ENCODE peak calls at places on chromosome 12, in ten cellular contexts. K is tibial artery; R is H1; B is GM23248; H is Panc1; U is mesendoderm; M is caudate nucleus; N is CD4-positive, CD25-positive, alpha-beta regulatory T cell; P is pancreas; Z is astrocyte. J is an unnamed sample.

GRCh38 chr12:125310461-125310860 is 245.2 kb downstream of the AACS start:
- DNase-seq in P (no peak), N (no peak), K (no peak), B (no peak), H (no peak), R (no peak), Z (no peak), M (no peak), U (no peak), J (no peak)

GRCh38 chr12:31603546-31604009 is 12.6 kb upstream of the DENND5B start:
- DNase-seq in H (no peak), R (no peak), U (no peak), K (no peak), P (no peak), M (no peak), Z (no peak), N (no peak), B (no peak), J (no peak)

GRCh38 chr12:63222582-63222981 is 71.6 kb upstream of the AVPR1A start:
- DNase-seq in K (no peak), N (no peak), P (no peak), M (no peak), Z (no peak), U (no peak), R (no peak), B (no peak), H (no peak), J (no peak)

GRCh38 chr12:113333877-113334785 is 778 bp downstream of the SLC8B1 start:
- DNase-seq in K (no peak), N (peak), Z (no peak), H (no peak), R (no peak), U (no peak), P (no peak), B (peak), M (no peak), J (no peak)

GRCh38 chr12:19222566-19222965 is 93.0 kb downstream of the PLEKHA5 start:
- DNase-seq in U (no peak), B (peak), R (no peak), H (no peak), M (no peak), Z (no peak), P (no peak), N (no peak), K (no peak), J (no peak)

GRCh38 chr12:13289644-13290285 is 93.2 kb downstream of the EMP1 start:
- DNase-seq in P (no peak), U (no peak), H (no peak), K (no peak), R (no peak), B (peak), N (no peak), M (no peak), Z (peak), J (no peak)

GRCh38 chr12:9066755-9067433 is 48.8 kb downstream of the A2M start:
- DNase-seq in P (no peak), N (no peak), R (no peak), K (no peak), U (no peak), B (peak), H (no peak), Z (no peak), M (no peak), J (no peak)

GRCh38 chr12:41656454-41656853 is 468.3 kb downstream of the PDZRN4 start:
- DNase-seq in B (no peak), P (no peak), K (no peak), R (no peak), Z (no peak), N (no peak), U (no peak), M (no peak), H (no peak), J (no peak)

GRCh38 chr12:16323010-16323409 is 24.4 kb upstream of the MGST1 start:
- DNase-seq in Z (peak), N (no peak), M (no peak), P (no peak), H (no peak), U (no peak), R (no peak), B (peak), K (no peak), J (no peak)

GRCh38 chr12:59118356-59118755 is 198.1 kb upstream of the LRIG3 start:
- DNase-seq in M (no peak), R (no peak), P (no peak), H (no peak), U (no peak), K (no peak), Z (no peak), B (no peak), N (no peak), J (no peak)

GRCh38 chr12:25694072-25694471 is 141.0 kb upstream of the LMNTD1 start:
- DNase-seq in P (no peak), B (peak), M (no peak), H (no peak), U (no peak), Z (peak), K (no peak), N (no peak), R (no peak), J (no peak)

GRCh38 chr12:128069359-128069997 is 197.5 kb upstream of the TMEM132C start:
- DNase-seq in B (peak), M (no peak), Z (peak), K (no peak), H (peak), P (no peak), N (peak), U (peak), R (no peak), J (peak)

GRCh38 chr12:54560374-54560858 is 11.0 kb downstream of the PDE1B start:
- DNase-seq in U (peak), B (peak), P (peak), H (no peak), R (peak), N (peak), M (peak), K (peak), Z (peak), J (no peak)

GRCh38 chr12:51819851-51820720 is 28.4 kb downstream of the FIGNL2 start:
- DNase-seq in R (no peak), M (no peak), P (peak), B (peak), N (peak), H (no peak), Z (no peak), U (no peak), K (no peak), J (no peak)

GRCh38 chr12:93624595-93625294 is 52.3 kb downstream of the SOCS2 start:
- DNase-seq in U (peak), P (no peak), M (no peak), R (no peak), B (peak), N (peak), H (peak), Z (peak), K (no peak), J (peak)

GRCh38 chr12:116370004-116370404 is 92.5 kb upstream of the MED13L start:
- DNase-seq in Z (peak), N (no peak), P (no peak), U (peak), R (no peak), B (peak), M (no peak), H (no peak), K (no peak), J (no peak)

GRCh38 chr12:89373772-89374572 is 21.7 kb upstream of the DUSP6 start:
- DNase-seq in R (no peak), P (no peak), N (no peak), U (no peak), Z (peak), B (peak), K (no peak), M (no peak), H (no peak), J (no peak)

GRCh38 chr12:2384029-2384386 is 331.2 kb downstream of the CACNA1C start:
- DNase-seq in P (no peak), R (no peak), B (no peak), K (peak), U (no peak), H (no peak), M (no peak), N (no peak), Z (no peak), J (no peak)

GRCh38 chr12:96235497-96235826 is 41.3 kb downstream of the ELK3 start:
- DNase-seq in U (peak), Z (no peak), K (no peak), B (no peak), H (no peak), P (no peak), M (no peak), N (no peak), R (no peak), J (no peak)
- H3K27ac ChIP-seq in U (no peak), Z (no peak), K (peak), B (peak), H (no peak), P (no peak), M (no peak), N (no peak), R (no peak), J (no peak)

GRCh38 chr12:109773384-109774011 is 59.7 kb downstream of the TRPV4 start:
- DNase-seq in N (no peak), R (no peak), U (no peak), B (peak), Z (no peak), H (no peak), P (no peak), M (no peak), K (peak), J (no peak)
- H3K27ac ChIP-seq in N (no peak), R (no peak), U (no peak), B (no peak), Z (no peak), H (peak), P (no peak), M (peak), K (no peak), J (no peak)

DNA sequence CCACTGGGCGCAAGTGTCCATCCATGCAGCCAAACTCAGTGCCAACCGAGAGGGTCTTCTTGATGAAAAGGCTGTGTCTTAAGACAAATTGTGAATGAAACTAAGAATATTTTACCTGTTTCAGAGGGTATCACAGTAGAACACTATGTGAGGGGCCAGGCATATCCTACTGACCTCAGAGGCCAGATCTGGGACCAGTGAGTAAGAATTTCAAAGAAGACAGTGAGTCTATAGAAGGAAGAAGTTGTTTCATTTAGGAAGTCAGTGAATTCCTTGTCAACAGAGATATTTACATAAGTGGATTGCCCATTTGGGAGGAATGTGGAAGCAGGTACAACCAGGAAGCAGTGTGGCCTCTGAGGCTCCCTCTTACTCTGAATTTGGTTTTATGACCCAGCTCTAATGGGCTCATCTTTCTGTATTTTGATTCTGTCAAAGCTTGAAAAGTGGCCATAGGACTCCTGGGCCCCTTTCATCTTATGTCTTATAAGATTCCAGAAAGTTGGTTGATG is 137.4 kb downstream of the ZNF664 start:
- DNase-seq in H (no peak), P (no peak), M (no peak), R (no peak), U (peak), B (no peak), N (no peak), Z (no peak), K (no peak), J (no peak)
- H3K27ac ChIP-seq in H (no peak), P (no peak), M (no peak), R (no peak), U (peak), B (no peak), N (no peak), Z (no peak), K (no peak), J (no peak)

GRCh38 chr12:6464531-6464930 is 5.9 kb downstream of the VAMP1 start:
- DNase-seq in N (no peak), R (no peak), Z (no peak), U (no peak), M (no peak), K (no peak), H (no peak), P (no peak), B (no peak), J (no peak)

GRCh38 chr12:6463211-6463610 is 7.3 kb downstream of the VAMP1 start:
- DNase-seq in M (no peak), R (no peak), K (no peak), H (no peak), Z (no peak), P (no peak), U (no peak), N (peak), B (no peak), J (no peak)

GRCh38 chr12:6466184-6466573 is 4.3 kb downstream of the VAMP1 start:
- DNase-seq in H (no peak), B (no peak), Z (no peak), M (no peak), N (no peak), R (no peak), P (no peak), U (no peak), K (no peak), J (no peak)

GRCh38 chr12:6463858-6464257 is 6.6 kb downstream of the VAMP1 start:
- DNase-seq in K (no peak), R (no peak), H (no peak), U (no peak), P (no peak), B (no peak), N (no peak), M (no peak), Z (no peak), J (no peak)

GRCh38 chr12:6465467-6466183 is 4.9 kb downstream of the VAMP1 start:
- DNase-seq in P (no peak), Z (peak), N (peak), B (peak), H (peak), K (no peak), U (peak), M (peak), R (no peak), J (no peak)
- H3K27ac ChIP-seq in P (no peak), Z (no peak), N (peak), B (no peak), H (no peak), K (peak), U (no peak), M (no peak), R (no peak), J (no peak)

GRCh38 chr12:122454739-122455138 is 32.3 kb upstream of the CLIP1 start:
- DNase-seq in K (no peak), M (no peak), N (no peak), Z (no peak), B (no peak), U (no peak), H (no peak), P (no peak), R (no peak), J (no peak)
- H3K27ac ChIP-seq in K (peak), M (no peak), N (no peak), Z (no peak), B (no peak), U (no peak), H (no peak), P (no peak), R (no peak), J (no peak)

DNA sequence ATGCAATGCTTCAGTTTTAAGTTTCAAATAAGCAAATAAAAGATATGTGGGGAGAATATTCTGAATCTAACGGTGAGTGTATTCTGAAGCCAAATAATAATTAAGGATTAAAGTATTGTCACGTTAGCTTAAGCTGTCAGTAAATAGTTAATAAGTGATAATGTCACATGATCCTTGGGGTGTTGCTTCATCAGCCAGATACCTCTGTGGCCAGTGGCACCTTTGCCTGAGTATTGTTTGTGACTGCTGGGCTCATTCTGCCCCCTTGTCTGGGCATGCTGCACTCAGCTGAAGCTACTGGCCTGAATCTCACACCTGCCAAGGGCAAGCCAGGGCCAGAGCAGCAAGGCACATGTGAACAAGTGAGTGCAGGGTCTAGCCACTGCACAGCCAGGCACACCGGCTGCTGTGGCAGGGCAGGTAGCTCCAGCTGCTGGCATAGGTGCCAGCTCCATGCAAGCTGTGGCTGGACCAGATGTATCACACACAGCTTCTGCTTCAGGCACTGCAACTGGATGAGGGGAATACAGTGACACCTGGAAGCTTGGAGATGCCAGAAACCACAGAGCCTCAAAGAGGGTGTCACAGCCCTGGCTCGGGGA is 739.7 kb downstream of the SLC6A15 start:
- DNase-seq in R (no peak), N (no peak), B (no peak), H (no peak), U (no peak), K (peak), P (no peak), M (no peak), Z (no peak), J (no peak)
- H3K27ac ChIP-seq in R (no peak), N (no peak), B (no peak), H (no peak), U (no peak), K (no peak), P (no peak), M (no peak), Z (no peak), J (no peak)

J was measured in epithelial cell of prostate.